ENCODE peak calls at places on chromosomes 5 and 9, in four cellular contexts. D is fibroblast of the conjunctiva, N is iris pigment epithelial cell, O is IMR-90. P is an unnamed sample.

GRCh38 chr5:157115502-157115901 is 6.7 kb upstream of the HAVCR2 start:
- DNase-seq in D (no peak), N (no peak), O (no peak), P (no peak)

GRCh38 chr9:105114318-105114717 is 130.1 kb upstream of the SLC44A1 start:
- DNase-seq in D (no peak), N (no peak), O (no peak), P (no peak)

GRCh38 chr9:86655147-86655546 is 292.2 kb downstream of the GAS1 start:
- DNase-seq in D (no peak), N (no peak), O (peak), P (no peak)

GRCh38 chr9:19481471-19481870 is 72.7 kb downstream of the ACER2 start:
- DNase-seq in D (no peak), N (no peak), O (no peak), P (no peak)

GRCh38 chr9:86939311-86939710 is 8.0 kb downstream of the GAS1 start:
- DNase-seq in D (no peak), N (no peak), O (no peak), P (no peak)

GRCh38 chr9:2193565-2193964 is 178.4 kb downstream of the SMARCA2 start:
- DNase-seq in D (no peak), N (no peak), O (no peak), P (no peak)

GRCh38 chr5:71877511-71877910 is 158.4 kb downstream of the CARTPT start:
- DNase-seq in D (no peak), N (no peak), O (no peak), P (no peak)

GRCh38 chr5:116308391-116308790 is 223.6 kb downstream of the COMMD10 start:
- DNase-seq in D (no peak), N (no peak), O (no peak), P (no peak)

GRCh38 chr5:32027093-32027716 is 146.9 kb downstream of the GOLPH3 start:
- DNase-seq in D (no peak), N (no peak), O (no peak), P (no peak)

GRCh38 chr5:55306641-55307382 is 682 bp downstream of the DHX29 start:
- DNase-seq in D (no peak), N (no peak), O (no peak), P (no peak)

GRCh38 chr9:122228906-122229837 is at the start of gene LHX6:
- DNase-seq in D (no peak), N (peak), O (peak), P (no peak)

GRCh38 chr5:59769041-59769360 is 124.5 kb downstream of the PDE4D start:
- DNase-seq in D (no peak), N (no peak), O (no peak), P (no peak)

GRCh38 chr9:105205787-105206511 is 38.5 kb upstream of the SLC44A1 start:
- DNase-seq in D (peak), N (peak), O (peak), P (no peak)

GRCh38 chr9:70639853-70640814 is 225.7 kb upstream of the KLF9 start:
- DNase-seq in D (peak), N (peak), O (peak), P (peak)

GRCh38 chr9:471320-471719 is 256.7 kb downstream of the DOCK8 start:
- DNase-seq in D (no peak), N (no peak), O (no peak), P (no peak)

GRCh38 chr5:124754206-124754927 is 7.9 kb upstream of the ZNF608 start:
- DNase-seq in D (no peak), N (no peak), O (no peak), P (peak)

GRCh38 chr9:126971261-126971660 is 56.7 kb downstream of the RALGPS1 start:
- DNase-seq in D (no peak), N (no peak), O (no peak), P (no peak)

GRCh38 chr5:152529456-152529855 is 124.4 kb upstream of the NMUR2 start:
- DNase-seq in D (no peak), N (no peak), O (no peak), P (no peak)